ENCODE peak calls at places on chromosomes 12 and 14, in five cellular contexts. Z, S, R, I and F are unnamed samples.

GRCh38 chr12:106861984-106862894 is 87.8 kb downstream of the RIC8B start:
- DNase-seq in Z (no peak), I (peak), R (no peak), S (peak), F (no peak)

GRCh38 chr14:68876976-68877375 is 84.1 kb upstream of the ZFP36L1 start:
- DNase-seq in S (no peak), R (no peak), Z (no peak), I (no peak), F (no peak)

GRCh38 chr14:96038558-96038919 is 623 bp upstream of the C14orf132 start:
- DNase-seq in R (peak), Z (no peak), S (no peak), I (peak), F (no peak)

GRCh38 chr12:32891956-32892355 is 4.6 kb downstream of the PKP2 start:
- DNase-seq in S (peak), R (no peak), I (no peak), Z (no peak), F (no peak)

GRCh38 chr12:8034802-8035201 is 2.3 kb downstream of the FOXJ2 start:
- DNase-seq in Z (no peak), I (no peak), R (peak), S (no peak), F (no peak)

GRCh38 chr12:105783983-105784947 is 354.5 kb downstream of the NUAK1 start:
- DNase-seq in I (no peak), S (no peak), R (no peak), Z (no peak), F (peak)

GRCh38 chr14:67514650-67515385 is 18.3 kb upstream of the PLEKHH1 start:
- DNase-seq in I (peak), Z (peak), S (peak), R (peak), F (peak)

GRCh38 chr12:98939350-98939749 is 294.3 kb downstream of the APAF1 start:
- DNase-seq in Z (no peak), S (peak), I (peak), R (no peak), F (no peak)

GRCh38 chr14:39102265-39102968 is 618 bp downstream of the SEC23A start:
- DNase-seq in Z (no peak), R (peak), I (peak), S (peak), F (no peak)

GRCh38 chr14:32702571-32702970 is 236.1 kb upstream of the NPAS3 start:
- DNase-seq in R (no peak), S (peak), I (no peak), Z (no peak), F (no peak)

GRCh38 chr14:104749958-104750529 is 2.9 kb upstream of the SIVA1 start:
- DNase-seq in R (no peak), S (no peak), I (no peak), Z (no peak), F (no peak)

GRCh38 chr12:121499929-121500793 is 80.7 kb downstream of the KDM2B start:
- DNase-seq in I (peak), Z (peak), R (peak), S (peak), F (peak)

GRCh38 chr12:16076553-16076952 is 165.4 kb downstream of the DERA start:
- DNase-seq in I (peak), S (peak), R (no peak), Z (peak), F (no peak)

GRCh38 chr14:98370352-98370751 is 901.6 kb downstream of the BCL11B start:
- DNase-seq in R (no peak), Z (no peak), I (no peak), S (no peak), F (no peak)

GRCh38 chr12:132506730-132507538 is 17.0 kb downstream of the FBRSL1 start:
- DNase-seq in R (peak), Z (no peak), I (peak), S (peak), F (peak)

GRCh38 chr12:462936-463705 is 3.4 kb downstream of the B4GALNT3 start:
- DNase-seq in Z (peak), I (peak), S (no peak), R (no peak), F (no peak)

GRCh38 chr12:6952121-6952859 is 1.1 kb downstream of the PTPN6 start:
- DNase-seq in R (peak), S (no peak), Z (no peak), I (no peak), F (no peak)

GRCh38 chr14:93734086-93734822 is 54.0 kb downstream of the PRIMA1 start:
- DNase-seq in R (no peak), Z (no peak), S (no peak), I (no peak), F (no peak)

GRCh38 chr14:101251812-101252442 is 309.4 kb upstream of the DIO3 start:
- DNase-seq in S (no peak), R (no peak), Z (no peak), I (no peak), F (peak)